ENCODE peak calls at places on chromosome 17, in six cellular contexts. A, J, I, S, D and F are unnamed samples.

GRCh38 chr17:27896656-27897055 is 3.5 kb upstream of the LYRM9 start:
- DNase-seq in A (no peak), J (no peak), I (no peak), S (no peak), D (no peak), F (no peak)

GRCh38 chr17:50218771-50219315 is 17.4 kb upstream of the COL1A1 start:
- DNase-seq in A (no peak), J (peak), I (no peak), S (no peak), D (no peak), F (peak)

GRCh38 chr17:33028061-33028460 is 36.4 kb downstream of the SPACA3 start:
- DNase-seq in A (peak), J (no peak), I (no peak), S (no peak), D (no peak), F (no peak)

GRCh38 chr17:77836557-77837041 is 121.9 kb upstream of the TNRC6C start:
- DNase-seq in A (no peak), J (peak), I (no peak), S (no peak), D (peak), F (peak)

GRCh38 chr17:1001640-1002411 is 4.9 kb downstream of the TIMM22 start:
- DNase-seq in A (no peak), J (peak), I (no peak), S (no peak), D (no peak), F (peak)

GRCh38 chr17:57548421-57549385 is 196.4 kb downstream of the CCDC182 start:
- DNase-seq in A (no peak), J (peak), I (peak), S (no peak), D (no peak), F (peak)

GRCh38 chr17:55324296-55324978 is 59.7 kb downstream of the HLF start:
- DNase-seq in A (no peak), J (no peak), I (no peak), S (no peak), D (no peak), F (no peak)

GRCh38 chr17:81228834-81229665 is 6.3 kb upstream of the CEP131 start:
- DNase-seq in A (no peak), J (no peak), I (no peak), S (no peak), D (no peak), F (no peak)

GRCh38 chr17:55089955-55090573 is 121.5 kb downstream of the STXBP4 start:
- DNase-seq in A (no peak), J (peak), I (peak), S (no peak), D (no peak), F (peak)

GRCh38 chr17:63785556-63785955 is 11.6 kb downstream of the DDX42 start:
- DNase-seq in A (no peak), J (peak), I (no peak), S (no peak), D (no peak), F (peak)

GRCh38 chr17:77319211-77320031 is 178.7 kb downstream of the SEC14L1 start:
- DNase-seq in A (peak), J (peak), I (peak), S (no peak), D (peak), F (peak)

GRCh38 chr17:73304971-73305786 is 6.6 kb downstream of the CDC42EP4 start:
- DNase-seq in A (peak), J (peak), I (peak), S (peak), D (no peak), F (peak)

GRCh38 chr17:42240201-42240600 is 36.0 kb downstream of the STAT5B start:
- DNase-seq in A (no peak), J (no peak), I (no peak), S (no peak), D (no peak), F (peak)

GRCh38 chr17:64024781-64025731 is 4.6 kb upstream of the ICAM2 start:
- DNase-seq in A (peak), J (no peak), I (no peak), S (peak), D (no peak), F (no peak)

GRCh38 chr17:50501054-50501453 is 7.2 kb upstream of the MYCBPAP start:
- DNase-seq in A (no peak), J (no peak), I (peak), S (peak), D (no peak), F (peak)

GRCh38 chr17:29169806-29170591 is 10.2 kb downstream of the MYO18A start:
- DNase-seq in A (no peak), J (no peak), I (no peak), S (no peak), D (no peak), F (no peak)

GRCh38 chr17:69551212-69552010 is 136.9 kb downstream of the MAP2K6 start:
- DNase-seq in A (no peak), J (peak), I (no peak), S (no peak), D (no peak), F (no peak)

GRCh38 chr17:65638221-65638940 is 76.9 kb upstream of the AXIN2 start:
- DNase-seq in A (no peak), J (peak), I (no peak), S (no peak), D (no peak), F (peak)

GRCh38 chr17:8360751-8361150 is 15.8 kb downstream of the KRABD2 start:
- DNase-seq in A (no peak), J (no peak), I (no peak), S (no peak), D (no peak), F (no peak)

GRCh38 chr17:8360260-8360659 is 16.2 kb downstream of the KRABD2 start:
- DNase-seq in A (no peak), J (no peak), I (peak), S (no peak), D (no peak), F (no peak)

GRCh38 chr17:8362651-8363332 is 13.7 kb downstream of the KRABD2 start:
- DNase-seq in A (no peak), J (peak), I (no peak), S (no peak), D (no peak), F (peak)

GRCh38 chr17:8357910-8358309 is 18.3 kb downstream of the ODF4 start:
- DNase-seq in A (no peak), J (no peak), I (no peak), S (no peak), D (no peak), F (no peak)

GRCh38 chr17:8359769-8360168 is 16.7 kb downstream of the KRABD2 start:
- DNase-seq in A (no peak), J (peak), I (peak), S (no peak), D (no peak), F (peak)
- H3K4me3 ChIP-seq in A (no peak), J (no peak), I (peak), S (no peak), D (no peak), F (no peak)

DNA sequence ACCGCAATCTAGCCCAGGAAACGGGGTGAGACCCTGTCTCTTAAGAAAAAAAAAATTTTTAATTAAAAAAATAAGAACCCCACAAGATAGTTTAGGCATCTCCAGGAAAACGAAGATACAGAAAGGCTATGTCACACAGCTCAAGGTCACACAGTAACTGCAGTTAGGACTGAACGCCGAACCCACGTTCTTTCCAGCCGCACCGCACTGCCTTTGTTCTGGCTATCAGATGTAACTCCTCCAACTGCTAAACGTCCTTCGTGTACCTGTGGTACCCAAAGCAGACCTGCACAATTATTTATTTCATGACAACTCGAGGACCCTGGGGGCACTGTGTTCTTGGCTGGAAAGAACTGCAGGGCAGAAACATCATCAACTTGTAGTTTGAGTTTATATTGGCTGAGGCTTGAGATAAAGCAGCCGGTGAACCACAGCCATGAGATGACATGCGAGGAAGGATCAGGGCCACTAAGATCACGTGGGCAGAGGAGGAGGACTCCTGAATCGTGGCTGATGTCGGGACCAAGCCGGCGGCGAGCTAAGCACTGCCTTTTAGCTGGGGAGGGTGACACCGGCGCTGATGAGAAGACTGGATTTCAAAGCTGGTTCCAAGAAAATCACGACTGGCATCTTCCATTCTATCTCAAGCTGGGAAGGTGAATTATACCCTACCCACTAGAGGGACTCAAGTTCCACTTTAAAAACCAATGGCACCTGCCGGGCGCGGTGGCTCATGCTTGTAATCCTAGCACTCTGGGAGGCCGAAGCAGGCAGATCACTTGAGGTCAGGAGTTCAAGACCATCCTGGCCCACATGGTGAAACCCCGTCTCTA is 20.7 kb upstream of the MNT start:
- DNase-seq in A (no peak), J (no peak), I (no peak), S (no peak), D (no peak), F (no peak)
- TF ChIP-seq CTCF in A (no peak), J (peak), I (peak), S (peak), D (no peak), F (no peak)

GRCh38 chr17:5299383-5299782 is 17.3 kb downstream of the RABEP1 start:
- DNase-seq in A (no peak), J (no peak), I (no peak), S (no peak), D (no peak), F (no peak)

GRCh38 chr17:5291683-5292082 is 9.6 kb downstream of the RABEP1 start:
- DNase-seq in A (no peak), J (no peak), I (no peak), S (no peak), D (no peak), F (no peak)

GRCh38 chr17:5297245-5297644 is 15.2 kb downstream of the RABEP1 start:
- DNase-seq in A (no peak), J (no peak), I (no peak), S (no peak), D (no peak), F (no peak)
- H3K4me3 ChIP-seq in A (no peak), J (no peak), I (no peak), S (no peak), D (no peak), F (no peak)

DNA sequence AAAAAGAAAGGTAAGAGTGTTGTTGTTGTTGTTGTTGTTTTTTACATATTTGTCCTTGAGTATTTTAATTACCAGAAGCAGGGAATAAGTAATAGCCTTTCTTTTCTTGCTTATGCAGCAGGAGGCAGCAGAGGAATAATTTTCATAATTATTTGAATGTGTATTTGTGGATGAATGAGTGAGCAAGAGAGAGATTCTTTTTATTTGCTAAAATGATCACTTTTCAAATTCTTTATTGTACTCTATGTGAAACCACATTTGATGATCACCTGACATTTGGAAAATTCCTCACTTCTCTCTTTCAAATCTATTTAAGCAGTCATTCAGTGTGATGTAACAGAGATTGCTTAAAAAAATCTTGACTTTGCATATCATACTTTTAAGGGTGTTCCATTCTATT is 223.6 kb downstream of the BCAS3 start:
- DNase-seq in A (no peak), J (peak), I (no peak), S (no peak), D (no peak), F (peak)
- TF ChIP-seq CTCF in A (no peak), J (no peak), I (no peak), S (no peak), D (no peak), F (no peak)

DNA sequence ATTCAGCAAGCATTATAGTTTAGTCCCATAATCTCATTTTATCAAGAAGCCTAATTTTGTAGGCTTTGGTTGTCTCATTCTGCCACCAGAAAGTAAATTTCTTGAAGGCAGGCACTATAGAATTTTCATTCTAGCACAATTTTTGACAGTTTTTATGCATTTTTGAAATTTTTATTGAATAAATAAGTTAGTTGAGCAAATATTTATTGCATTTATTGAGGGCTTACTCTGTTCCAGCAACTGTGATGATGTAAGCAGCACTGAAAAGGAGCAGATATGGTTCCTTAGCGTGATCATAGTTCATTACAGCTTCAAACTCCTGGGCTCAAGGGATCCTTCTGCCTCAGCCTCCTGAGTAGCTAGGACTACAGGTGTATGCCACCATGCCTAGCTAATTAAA is 34.2 kb downstream of the PPM1E start:
- DNase-seq in A (no peak), J (no peak), I (no peak), S (no peak), D (no peak), F (no peak)
- H3K4me3 ChIP-seq in A (no peak), J (no peak), I (no peak), S (no peak), D (no peak), F (no peak)

GRCh38 chr17:43986225-43986981 is 18.0 kb upstream of the NAGS start:
- DNase-seq in A (no peak), J (no peak), I (no peak), S (no peak), D (no peak), F (no peak)

GRCh38 chr17:43983196-43983514 is 21.3 kb upstream of the NAGS start:
- DNase-seq in A (no peak), J (no peak), I (no peak), S (no peak), D (no peak), F (no peak)

GRCh38 chr17:43982171-43982570 is 22.3 kb upstream of the NAGS start:
- DNase-seq in A (no peak), J (no peak), I (no peak), S (no peak), D (no peak), F (no peak)

GRCh38 chr17:43984521-43984920 is 19.9 kb upstream of the NAGS start:
- DNase-seq in A (no peak), J (no peak), I (no peak), S (no peak), D (no peak), F (no peak)

DNA sequence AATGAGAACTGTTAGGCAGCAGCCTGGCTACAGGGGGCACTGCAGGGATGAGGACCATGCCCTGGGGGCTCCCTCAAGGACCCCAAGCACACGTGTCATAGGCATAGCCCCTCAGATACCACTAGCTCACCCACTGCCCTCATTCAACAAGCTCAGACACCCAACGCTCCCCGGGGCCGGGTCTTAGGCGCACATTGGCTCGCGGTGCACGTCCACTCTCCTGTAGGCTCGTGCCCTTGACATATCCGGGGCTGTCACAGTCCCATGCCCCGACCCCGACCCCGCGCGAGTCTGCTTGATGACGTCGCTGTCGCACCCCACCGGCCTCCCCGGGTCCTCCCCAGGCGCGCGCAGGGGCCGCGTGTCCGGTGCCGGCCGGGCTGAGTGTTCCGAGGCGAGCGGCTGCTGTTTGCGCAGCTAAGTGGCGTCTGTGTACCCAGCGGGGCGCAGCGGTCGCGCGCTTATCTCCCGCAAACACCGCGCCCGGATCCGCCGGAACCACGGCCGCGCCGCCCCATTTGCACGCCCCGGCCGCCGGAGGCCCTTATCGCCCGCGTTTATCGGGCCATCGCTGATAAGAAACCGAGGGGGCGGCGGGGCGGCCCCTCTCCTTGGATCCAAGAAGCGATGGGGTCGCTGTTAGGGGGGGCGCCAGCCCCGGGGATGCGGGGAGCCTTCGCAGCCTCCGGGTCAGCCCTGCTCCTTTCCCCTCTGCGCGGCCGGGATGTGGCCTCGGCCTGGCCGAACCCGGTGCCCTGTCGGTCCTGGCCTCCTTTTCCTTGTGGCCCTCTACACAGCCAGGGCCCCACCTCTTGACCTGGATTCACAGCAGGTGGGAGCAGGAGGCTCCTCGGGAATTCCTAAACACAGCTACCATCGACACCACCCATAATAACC is 20.7 kb upstream of the NAGS start:
- DNase-seq in A (no peak), J (no peak), I (no peak), S (peak), D (no peak), F (no peak)
- TF ChIP-seq CTCF in A (no peak), J (no peak), I (peak), S (peak), D (no peak), F (no peak)